ENCODE peak calls at places on chromosomes 4 and X, in four cellular contexts. J is RWPE1, P is H54, R is OCI-LY7. B is an unnamed sample.

GRCh38 chr4:1763550-1764080 is 29.5 kb upstream of the FGFR3 start:
- DNase-seq in J (no peak), P (no peak), R (peak), B (no peak)

GRCh38 chrX:9610774-9611392 is 146.0 kb downstream of the TBL1X start:
- DNase-seq in J (peak), P (no peak), R (no peak), B (no peak)

GRCh38 chr4:53477666-53478065 is 100.2 kb downstream of the FIP1L1 start:
- DNase-seq in J (no peak), P (no peak), R (no peak), B (no peak)

GRCh38 chr4:24820541-24820940 is 25.2 kb downstream of the SOD3 start:
- DNase-seq in J (no peak), P (no peak), R (no peak), B (no peak)

GRCh38 chr4:26321326-26322276 is 787 bp downstream of the RBPJ start:
- DNase-seq in J (peak), P (no peak), R (peak), B (peak)

GRCh38 chr4:4260185-4260751 is 12.2 kb upstream of the TMEM128 start:
- DNase-seq in J (peak), P (peak), R (peak), B (peak)

GRCh38 chr4:123748806-123749205 is 352.2 kb downstream of the SPRY1 start:
- DNase-seq in J (no peak), P (no peak), R (no peak), B (no peak)

GRCh38 chr4:159432436-159432835 is 329.6 kb downstream of the RAPGEF2 start:
- DNase-seq in J (no peak), P (no peak), R (no peak), B (no peak)

GRCh38 chrX:41137589-41137988 is 52.3 kb downstream of the USP9X start:
- DNase-seq in J (no peak), P (no peak), R (peak), B (no peak)

GRCh38 chr4:63296773-63297172 is 1112.5 kb downstream of the TECRL start:
- DNase-seq in J (no peak), P (no peak), R (no peak), B (peak)

GRCh38 chrX:102129473-102129872 is 4.0 kb downstream of the TCEAL2 start:
- DNase-seq in J (peak), P (no peak), R (peak), B (peak)

GRCh38 chrX:81259008-81259713 is 57.3 kb downstream of the SH3BGRL start:
- DNase-seq in J (no peak), P (no peak), R (no peak), B (no peak)

GRCh38 chrX:119729408-119730201 is 28.8 kb upstream of the SOWAHD start:
- DNase-seq in J (peak), P (peak), R (peak), B (peak)

GRCh38 chrX:129833153-129834004 is 10.3 kb downstream of the ZDHHC9 start:
- DNase-seq in J (no peak), P (no peak), R (no peak), B (no peak)

GRCh38 chr4:40736910-40737309 is 12.8 kb upstream of the NSUN7 start:
- DNase-seq in J (peak), P (no peak), R (peak), B (peak)

GRCh38 chr4:180932365-180933001 is 1310.7 kb upstream of the TENM3 start:
- DNase-seq in J (no peak), P (no peak), R (peak), B (no peak)

GRCh38 chr4:76192221-76192620 is 21.4 kb downstream of the SCARB2 start:
- DNase-seq in J (no peak), P (no peak), R (no peak), B (no peak)

GRCh38 chrX:128754130-128754529 is 701.9 kb upstream of the ACTRT1 start:
- DNase-seq in J (no peak), P (no peak), R (no peak), B (peak)

GRCh38 chr4:37978509-37978908 is 18.3 kb downstream of the PTTG2 start:
- DNase-seq in J (no peak), P (no peak), R (no peak), B (no peak)

B was measured in A549.